ENCODE peak calls at places on chromosomes 12 and 14, in ten cellular contexts. One of them, this sample, is unnamed.

GRCh38 chr12:58757422-58757821 is 162.9 kb downstream of the LRIG3 start:
- DNase-seq in midbrain: no peak
- DNase-seq in ovary: no peak
- DNase-seq in H4: no peak
- DNase-seq in cardiac fibroblast: peak
- DNase-seq in neuronal stem cell: no peak
- DNase-seq in naive thymus-derived CD8-positive, alpha-beta T cell: no peak
- DNase-seq in Caco-2: no peak
- DNase-seq in putamen: no peak
- DNase-seq in omental fat pad: no peak
- DNase-seq in this sample: peak

GRCh38 chr14:21057803-21058675 is at the start of gene RNASE8:
- DNase-seq in midbrain: no peak
- DNase-seq in ovary: no peak
- DNase-seq in H4: peak
- DNase-seq in cardiac fibroblast: no peak
- DNase-seq in neuronal stem cell: no peak
- DNase-seq in naive thymus-derived CD8-positive, alpha-beta T cell: no peak
- DNase-seq in Caco-2: no peak
- DNase-seq in putamen: no peak
- DNase-seq in omental fat pad: no peak
- DNase-seq in this sample: no peak

GRCh38 chr12:57896437-57897201 is 44.7 kb upstream of the ATP23 start:
- DNase-seq in midbrain: peak
- DNase-seq in ovary: peak
- DNase-seq in H4: peak
- DNase-seq in cardiac fibroblast: peak
- DNase-seq in neuronal stem cell: peak
- DNase-seq in naive thymus-derived CD8-positive, alpha-beta T cell: peak
- DNase-seq in Caco-2: peak
- DNase-seq in putamen: peak
- DNase-seq in omental fat pad: no peak
- DNase-seq in this sample: peak

GRCh38 chr12:19474147-19474546 is 34.9 kb downstream of the AEBP2 start:
- DNase-seq in midbrain: no peak
- DNase-seq in ovary: no peak
- DNase-seq in H4: no peak
- DNase-seq in cardiac fibroblast: peak
- DNase-seq in neuronal stem cell: no peak
- DNase-seq in naive thymus-derived CD8-positive, alpha-beta T cell: no peak
- DNase-seq in Caco-2: no peak
- DNase-seq in putamen: no peak
- DNase-seq in omental fat pad: no peak
- DNase-seq in this sample: no peak

GRCh38 chr12:94047781-94048567 is 100.4 kb upstream of the PLXNC1 start:
- DNase-seq in midbrain: no peak
- DNase-seq in ovary: no peak
- DNase-seq in H4: no peak
- DNase-seq in cardiac fibroblast: no peak
- DNase-seq in neuronal stem cell: no peak
- DNase-seq in naive thymus-derived CD8-positive, alpha-beta T cell: no peak
- DNase-seq in Caco-2: no peak
- DNase-seq in putamen: no peak
- DNase-seq in omental fat pad: no peak
- DNase-seq in this sample: no peak

GRCh38 chr14:89249972-89250371 is 167.1 kb downstream of the FOXN3 start:
- DNase-seq in midbrain: no peak
- DNase-seq in ovary: no peak
- DNase-seq in H4: no peak
- DNase-seq in cardiac fibroblast: no peak
- DNase-seq in neuronal stem cell: no peak
- DNase-seq in naive thymus-derived CD8-positive, alpha-beta T cell: no peak
- DNase-seq in Caco-2: no peak
- DNase-seq in putamen: no peak
- DNase-seq in omental fat pad: no peak
- DNase-seq in this sample: no peak

GRCh38 chr12:100141998-100142850 is 450 bp downstream of the BLTP3B start:
- DNase-seq in midbrain: peak
- DNase-seq in ovary: peak
- DNase-seq in H4: peak
- DNase-seq in cardiac fibroblast: no peak
- DNase-seq in neuronal stem cell: peak
- DNase-seq in naive thymus-derived CD8-positive, alpha-beta T cell: peak
- DNase-seq in Caco-2: peak
- DNase-seq in putamen: peak
- DNase-seq in omental fat pad: no peak
- DNase-seq in this sample: peak

GRCh38 chr12:72511906-72512305 is 239.7 kb downstream of the TRHDE start:
- DNase-seq in midbrain: no peak
- DNase-seq in ovary: no peak
- DNase-seq in H4: no peak
- DNase-seq in cardiac fibroblast: peak
- DNase-seq in neuronal stem cell: peak
- DNase-seq in naive thymus-derived CD8-positive, alpha-beta T cell: no peak
- DNase-seq in Caco-2: no peak
- DNase-seq in putamen: no peak
- DNase-seq in omental fat pad: no peak
- DNase-seq in this sample: no peak

GRCh38 chr12:15956413-15957185 is 45.5 kb downstream of the DERA start:
- DNase-seq in midbrain: no peak
- DNase-seq in ovary: no peak
- DNase-seq in H4: no peak
- DNase-seq in cardiac fibroblast: no peak
- DNase-seq in neuronal stem cell: no peak
- DNase-seq in naive thymus-derived CD8-positive, alpha-beta T cell: no peak
- DNase-seq in Caco-2: peak
- DNase-seq in putamen: no peak
- DNase-seq in omental fat pad: no peak
- DNase-seq in this sample: no peak

This sample was measured in dermis blood vessel endothelial cell.